ENCODE peak calls at places on chromosomes 7 and 10, in ten cellular contexts. Z is ovary, A is left lung, D is prostate gland, G is Caco-2, X is colonic mucosa, K is right atrium auricular region, P is heart right ventricle, O is transverse colon, S is A549. H is an unnamed sample.

GRCh38 chr10:97676770-97677581 is 10.1 kb downstream of the AVPI1 start:
- DNase-seq in A (no peak), O (peak; percentile 53), Z (peak; percentile 23), P (no peak), D (no peak), K (no peak), G (no peak), X (no peak), S (peak; percentile 83), H (no peak)

GRCh38 chr10:15439381-15439837 is 68.3 kb upstream of the FAM171A1 start:
- DNase-seq in Z (peak; percentile 44), G (no peak), P (peak; percentile 81), X (no peak), K (peak; percentile 91), O (peak; percentile 19), D (no peak), S (no peak), A (no peak), H (peak; percentile 36)

GRCh38 chr7:82019538-82019937 is 249.7 kb upstream of the HGF start:
- DNase-seq in G (no peak), X (no peak), O (no peak), D (no peak), A (no peak), K (no peak), Z (no peak), S (no peak), P (no peak), H (no peak)

GRCh38 chr10:18476283-18476682 is 175.1 kb downstream of the NSUN6 start:
- DNase-seq in X (no peak), G (no peak), Z (no peak), P (no peak), K (no peak), D (no peak), S (no peak), O (no peak), A (no peak), H (no peak)

GRCh38 chr7:111568419-111568818 is 6.1 kb upstream of the IMMP2L start:
- DNase-seq in S (no peak), K (no peak), A (no peak), Z (no peak), P (no peak), G (no peak), O (no peak), D (no peak), X (no peak), H (no peak)

GRCh38 chr10:80529604-80530003 is 8.1 kb upstream of the SH2D4B start:
- DNase-seq in O (no peak), P (peak; percentile 50), A (no peak), S (no peak), G (no peak), D (no peak), Z (no peak), K (no peak), X (no peak), H (no peak)

GRCh38 chr7:80463272-80463920 is 48.5 kb downstream of the GNAT3 start:
- DNase-seq in S (no peak), D (no peak), P (no peak), Z (no peak), O (no peak), G (no peak), A (no peak), X (no peak), K (no peak), H (no peak)

GRCh38 chr10:23399701-23400144 is 39.2 kb upstream of the OTUD1 start:
- DNase-seq in O (no peak), X (no peak), Z (no peak), K (no peak), G (no peak), A (peak; percentile 40), P (peak; percentile 52), D (no peak), S (no peak), H (no peak)

GRCh38 chr7:51013218-51013786 is 230.6 kb upstream of the GRB10 start:
- DNase-seq in K (peak; percentile 60), P (no peak), D (peak; percentile 2), S (no peak), A (no peak), O (no peak), X (no peak), Z (no peak), G (no peak), H (no peak)

GRCh38 chr7:25351761-25352160 is 123.5 kb upstream of the NPVF start:
- DNase-seq in O (no peak), S (no peak), K (no peak), D (no peak), Z (no peak), G (no peak), P (no peak), X (no peak), A (no peak), H (no peak)

GRCh38 chr10:64277536-64277935 is 756.3 kb downstream of the REEP3 start:
- DNase-seq in X (no peak), A (no peak), O (no peak), P (no peak), G (no peak), S (no peak), K (no peak), D (no peak), Z (no peak), H (no peak)

GRCh38 chr10:117408436-117409384 is 33.5 kb upstream of the PDZD8 start:
- DNase-seq in K (no peak), X (no peak), O (no peak), D (no peak), A (no peak), P (no peak), Z (no peak), G (no peak), S (no peak), H (no peak)

GRCh38 chr10:117405730-117406129 is 30.5 kb upstream of the PDZD8 start:
- DNase-seq in K (no peak), O (no peak), D (no peak), P (no peak), G (no peak), Z (no peak), X (no peak), S (no peak), A (no peak), H (no peak)

GRCh38 chr10:117411440-117412428 is 36.5 kb upstream of the PDZD8 start:
- DNase-seq in S (no peak), Z (no peak), P (no peak), K (no peak), X (no peak), A (no peak), G (no peak), D (no peak), O (no peak), H (no peak)

GRCh38 chr10:117412469-117413005 is 37.3 kb upstream of the PDZD8 start:
- DNase-seq in Z (no peak), A (no peak), K (no peak), O (no peak), X (no peak), D (no peak), S (no peak), G (no peak), P (no peak), H (no peak)

DNA sequence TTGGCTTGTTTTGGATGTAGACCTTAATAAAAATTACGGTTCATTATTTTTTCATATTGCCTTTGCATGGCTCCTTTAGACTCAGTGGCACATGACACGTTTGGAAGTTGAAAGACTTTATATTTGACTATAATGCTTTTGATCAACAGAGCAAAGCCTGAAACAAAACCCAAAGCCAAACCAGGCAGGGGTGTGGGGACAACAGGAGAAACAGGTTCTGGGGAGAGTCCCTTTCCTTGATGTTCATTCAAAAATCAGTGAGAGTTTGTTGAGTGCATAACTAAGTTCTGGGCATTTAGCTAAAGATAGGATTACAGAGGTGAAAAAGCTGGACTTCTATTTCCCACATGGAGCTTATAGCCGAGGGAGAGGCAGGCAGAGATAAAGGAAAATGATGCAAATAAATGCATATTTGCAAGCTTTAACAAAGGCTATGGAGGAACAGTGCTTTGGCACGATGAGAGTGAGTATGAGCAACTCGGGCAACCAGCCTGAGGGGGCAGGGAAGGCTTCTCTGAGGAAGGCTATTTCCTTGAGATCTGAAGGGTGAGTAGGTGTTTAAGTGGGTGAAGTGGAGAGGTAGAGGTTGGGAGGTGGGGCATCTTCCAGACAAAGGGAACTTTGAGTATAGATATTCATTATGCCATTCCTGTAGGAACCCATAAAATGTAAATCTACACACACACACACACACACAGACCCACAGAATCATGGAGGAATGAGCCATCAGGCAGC is 34.5 kb upstream of the PDZD8 start:
- DNase-seq in X (no peak), A (peak; percentile 43), Z (no peak), D (peak; percentile 6), K (no peak), P (no peak), O (no peak), G (no peak), S (no peak), H (no peak)
- H3K4me1 ChIP-seq in X (no peaks in the 10 kb centered on the region), A (peaks cover 4% of the 10 kb centered on the region), Z (no peaks in the 10 kb centered on the region), D (no peaks in the 10 kb centered on the region), K (no peaks in the 10 kb centered on the region), P (no peaks in the 10 kb centered on the region), O (no peaks in the 10 kb centered on the region), G (no peaks in the 10 kb centered on the region), S (peaks cover 48% of the 10 kb centered on the region), H (no peaks in the 10 kb centered on the region)

GRCh38 chr7:44103941-44104879 is at the start of gene AEBP1:
- DNase-seq in P (peak; percentile 44), Z (peak; percentile 65), K (no peak), O (peak; percentile 35), S (no peak), A (no peak), X (no peak), G (no peak), D (no peak), H (peak; percentile 77)
- TF ChIP-seq CTCF in P (no peak), Z (no peak), K (no peak), O (no peak), S (no peak), A (no peak), X (no peak), G (no peak), D (no peak), H (no peak)

DNA sequence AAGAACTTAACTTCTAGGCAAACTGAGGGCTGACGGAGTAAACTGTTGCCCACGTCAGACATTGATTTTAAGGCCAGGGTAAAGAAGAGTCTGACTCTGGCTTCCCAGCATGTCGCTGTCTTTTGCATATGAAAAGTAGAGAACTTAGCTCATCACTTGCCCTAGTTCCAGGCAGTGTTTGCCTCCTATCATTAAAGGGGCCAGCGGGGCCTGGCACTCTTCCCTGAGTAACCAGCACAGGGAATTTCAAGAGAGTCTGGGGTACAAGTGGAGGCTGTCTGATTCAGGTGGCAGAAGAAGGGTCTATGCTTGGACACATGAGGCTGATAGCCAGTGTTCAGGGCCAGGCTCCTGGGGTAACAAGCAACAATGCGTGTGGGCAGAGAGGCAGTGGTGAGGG is 4.8 kb downstream of the DENND2A start:
- DNase-seq in A (no peak), O (no peak), P (no peak), G (no peak), D (no peak), K (no peak), S (no peak), Z (no peak), X (no peak), H (no peak)
- H3K4me3 ChIP-seq in A (no peak overlapping the region), O (no peak overlapping the region), P (no peak overlapping the region), G (no peak overlapping the region), D (no peak overlapping the region), K (no peak overlapping the region), S (no peak overlapping the region), Z (no peak overlapping the region), X (no peak overlapping the region), H (no peak overlapping the region)

DNA sequence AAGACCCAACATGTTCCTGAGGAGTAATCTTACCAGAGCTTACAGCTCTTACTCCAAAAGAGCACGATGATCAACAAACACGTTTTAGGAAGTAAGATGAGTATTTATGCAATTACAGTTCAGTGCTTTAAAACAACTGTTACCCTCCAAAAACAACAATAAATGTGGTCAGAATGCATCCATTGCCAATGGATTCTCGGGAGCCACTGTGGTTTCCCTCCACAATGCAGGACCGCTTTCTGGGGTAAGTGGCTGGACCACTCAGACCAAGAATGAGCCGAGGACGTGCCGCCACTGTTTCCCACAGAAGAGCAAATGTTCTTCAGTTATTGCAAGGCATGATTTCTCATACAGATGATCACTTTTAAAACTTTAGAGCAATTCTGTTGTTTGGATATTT is 232.3 kb upstream of the MKLN1 start:
- DNase-seq in X (no peak), A (no peak), P (no peak), D (no peak), S (no peak), Z (no peak), K (no peak), G (no peak), O (no peak), H (no peak)
- H3K4me1 ChIP-seq in X (no peaks in the 10 kb centered on the region), A (peaks cover 3% of the 10 kb centered on the region), P (peaks cover 52% of the 10 kb centered on the region), D (no peaks in the 10 kb centered on the region), S (peaks cover 46% of the 10 kb centered on the region), Z (peaks cover 36% of the 10 kb centered on the region), K (no peaks in the 10 kb centered on the region), G (no peaks in the 10 kb centered on the region), O (peaks cover 31% of the 10 kb centered on the region), H (peaks cover 27% of the 10 kb centered on the region)

H was measured in tibial artery.